ENCODE peak calls at places on chromosomes 3 and 15, in nine cellular contexts. A, Z, R, W, G, U, E, H and N are unnamed samples. For H3K4me1, the result is how much of the 10 kb centered on the place peaks cover.

GRCh38 chr3:117399311-117400068 is 689.9 kb downstream of the TUSC7 start:
- DNase-seq in A (no peak), Z (no peak), R (no peak), W (peak), G (no peak), U (no peak), E (no peak), H (no peak), N (no peak)

GRCh38 chr15:51341366-51342248 is at the start of gene GLDN:
- DNase-seq in A (no peak), Z (peak), R (no peak), W (peak), G (peak), U (peak), E (no peak), H (no peak), N (peak)

GRCh38 chr3:31999902-32000439 is 18.4 kb downstream of the ZNF860 start:
- DNase-seq in A (no peak), Z (no peak), R (peak), W (no peak), G (no peak), U (no peak), E (no peak), H (no peak), N (no peak)

GRCh38 chr15:66841953-66842681 is 140.1 kb downstream of the SMAD6 start:
- DNase-seq in A (peak), Z (peak), R (no peak), W (peak), G (peak), U (peak), E (peak), H (no peak), N (peak)

GRCh38 chr3:171186817-171187216 is 160.3 kb upstream of the SLC2A2 start:
- DNase-seq in A (no peak), Z (no peak), R (no peak), W (no peak), G (no peak), U (no peak), E (no peak), H (no peak), N (no peak)

GRCh38 chr3:101722394-101723173 is 1.8 kb upstream of the CEP97 start:
- DNase-seq in A (no peak), Z (no peak), R (peak), W (no peak), G (no peak), U (no peak), E (no peak), H (peak), N (no peak)

GRCh38 chr15:101359365-101359947 is 64.4 kb upstream of the SNRPA1 start:
- DNase-seq in A (peak), Z (no peak), R (no peak), W (no peak), G (no peak), U (peak), E (no peak), H (peak), N (no peak)

GRCh38 chr15:73575636-73576247 is 57.4 kb downstream of the NPTN start:
- DNase-seq in A (no peak), Z (no peak), R (no peak), W (no peak), G (no peak), U (peak), E (no peak), H (no peak), N (no peak)

GRCh38 chr3:77530870-77531269 is 491.0 kb downstream of the ROBO2 start:
- DNase-seq in A (no peak), Z (no peak), R (no peak), W (no peak), G (no peak), U (no peak), E (no peak), H (no peak), N (no peak)

GRCh38 chr3:31546152-31546551 is 13.4 kb downstream of the STT3B start:
- DNase-seq in A (no peak), Z (no peak), R (no peak), W (peak), G (no peak), U (peak), E (no peak), H (no peak), N (no peak)

GRCh38 chr15:96356494-96357455 is 26.3 kb downstream of the NR2F2 start:
- DNase-seq in A (peak), Z (peak), R (no peak), W (peak), G (peak), U (peak), E (peak), H (peak), N (peak)

GRCh38 chr15:48394172-48394571 is 62.9 kb downstream of the DUT start:
- DNase-seq in A (no peak), Z (no peak), R (no peak), W (no peak), G (no peak), U (no peak), E (no peak), H (no peak), N (no peak)

GRCh38 chr15:58065011-58065444 is 483 bp downstream of the ALDH1A2 start:
- DNase-seq in A (no peak), Z (no peak), R (no peak), W (peak), G (no peak), U (no peak), E (no peak), H (no peak), N (peak)

GRCh38 chr3:53100818-53101466 is 29.3 kb downstream of the RFT1 start:
- DNase-seq in A (no peak), Z (no peak), R (no peak), W (no peak), G (no peak), U (no peak), E (no peak), H (no peak), N (peak)

GRCh38 chr3:115913069-115913686 is 289.9 kb downstream of the GAP43 start:
- DNase-seq in A (peak), Z (no peak), R (no peak), W (no peak), G (no peak), U (no peak), E (no peak), H (no peak), N (no peak)

GRCh38 chr3:157127831-157128767 is 31.8 kb downstream of the CCNL1 start:
- DNase-seq in A (peak), Z (peak), R (no peak), W (no peak), G (peak), U (peak), E (peak), H (peak), N (peak)

GRCh38 chr15:40793216-40793989 is 13.5 kb upstream of the ZFYVE19 start:
- DNase-seq in A (peak), Z (peak), R (no peak), W (no peak), G (peak), U (peak), E (peak), H (no peak), N (peak)

GRCh38 chr3:48990636-48991421 is 788 bp downstream of the P4HTM start:
- DNase-seq in A (peak), Z (peak), R (peak), W (peak), G (peak), U (no peak), E (no peak), H (peak), N (peak)

GRCh38 chr15:38255690-38256089 is 3.1 kb downstream of the SPRED1 start:
- DNase-seq in A (no peak), Z (no peak), R (no peak), W (no peak), G (no peak), U (no peak), E (no peak), H (no peak), N (no peak)

GRCh38 chr3:135980343-135980742 is 14.8 kb downstream of the PPP2R3A start:
- DNase-seq in A (no peak), Z (no peak), R (no peak), W (no peak), G (no peak), U (no peak), E (no peak), H (no peak), N (no peak)

GRCh38 chr3:169034401-169034800 is 629.1 kb downstream of the MECOM start:
- DNase-seq in A (no peak), Z (no peak), R (no peak), W (no peak), G (no peak), U (peak), E (no peak), H (no peak), N (no peak)

GRCh38 chr3:174325834-174326705 is 533.1 kb upstream of the NAALADL2 start:
- DNase-seq in A (no peak), Z (no peak), R (no peak), W (no peak), G (no peak), U (no peak), E (no peak), H (no peak), N (no peak)

GRCh38 chr3:171301002-171301401 is 159.2 kb downstream of the TNIK start:
- DNase-seq in A (no peak), Z (no peak), R (no peak), W (no peak), G (no peak), U (no peak), E (no peak), H (no peak), N (no peak)

GRCh38 chr3:46283851-46284450 is 41.7 kb downstream of the CCR3 start:
- DNase-seq in A (no peak), Z (no peak), R (no peak), W (no peak), G (no peak), U (no peak), E (no peak), H (no peak), N (no peak)

GRCh38 chr3:153970735-153971347 is 150.3 kb upstream of the ARHGEF26 start:
- DNase-seq in A (peak), Z (no peak), R (peak), W (no peak), G (peak), U (no peak), E (peak), H (peak), N (no peak)

GRCh38 chr15:35481992-35482391 is 64.0 kb downstream of the DPH6 start:
- DNase-seq in A (peak), Z (peak), R (no peak), W (no peak), G (peak), U (peak), E (peak), H (no peak), N (peak)

GRCh38 chr15:90394074-90394473 is 6.0 kb downstream of the IQGAP1 start:
- DNase-seq in A (no peak), Z (no peak), R (no peak), W (no peak), G (no peak), U (no peak), E (no peak), H (no peak), N (no peak)
- H3K4me1 ChIP-seq in A (under half), Z (under half), R (under half), W (under half), G (under half), U (under half), E (under half), H (under half), N (under half)

GRCh38 chr15:77632760-77633133 is at the start of gene LINGO1:
- DNase-seq in A (peak), Z (no peak), R (no peak), W (peak), G (peak), U (no peak), E (no peak), H (no peak), N (peak)

GRCh38 chr15:77631790-77632551 is 741 bp downstream of the LINGO1 start:
- DNase-seq in A (no peak), Z (no peak), R (no peak), W (peak), G (peak), U (no peak), E (no peak), H (no peak), N (peak)

GRCh38 chr15:77630064-77630463 is 2.6 kb downstream of the LINGO1 start:
- DNase-seq in A (no peak), Z (no peak), R (no peak), W (no peak), G (no peak), U (no peak), E (no peak), H (no peak), N (no peak)

GRCh38 chr15:77629070-77630030 is 3.4 kb downstream of the LINGO1 start:
- DNase-seq in A (no peak), Z (no peak), R (no peak), W (no peak), G (no peak), U (no peak), E (no peak), H (no peak), N (no peak)

DNA sequence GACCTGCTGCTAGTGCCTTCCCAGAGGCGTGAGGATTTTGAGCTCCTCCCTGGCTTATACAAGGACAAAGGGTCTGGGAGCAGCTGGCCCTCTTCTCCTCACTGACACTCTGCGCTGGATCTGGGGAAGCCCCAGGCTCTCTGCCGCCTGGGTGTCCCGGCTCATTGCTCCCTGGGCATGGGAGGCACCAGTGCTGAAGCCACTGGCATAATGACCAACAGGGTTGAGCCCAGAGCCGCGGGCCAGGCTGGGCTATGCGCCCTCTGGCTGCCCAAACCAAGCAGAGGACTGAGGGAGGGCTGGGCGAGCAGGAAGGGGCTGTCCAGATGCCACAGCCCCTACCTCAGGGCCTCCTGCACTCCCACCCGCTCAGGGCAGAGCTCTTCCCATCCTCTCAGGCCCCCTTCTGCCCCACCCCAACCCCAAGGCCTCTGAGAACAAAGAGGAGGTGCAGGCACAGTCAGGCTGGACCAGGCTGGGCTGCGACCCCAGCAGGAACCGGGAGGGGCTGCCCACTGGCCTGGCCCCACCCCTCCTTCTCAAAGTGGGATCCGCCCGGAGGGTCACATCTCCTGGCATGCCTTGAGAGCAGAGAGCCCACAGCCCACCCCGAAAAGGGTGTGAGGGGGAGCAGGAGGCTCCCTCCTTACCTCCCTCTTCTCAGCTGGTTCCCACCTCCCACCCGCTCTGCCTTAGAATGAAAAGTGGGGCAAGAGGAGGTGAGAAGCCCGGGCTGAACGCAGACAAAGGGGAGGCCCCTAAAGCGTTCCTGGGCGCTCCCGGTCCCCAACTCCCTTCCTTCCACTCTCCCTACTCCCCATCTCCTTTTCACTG is 1.5 kb downstream of the LINGO1 start:
- DNase-seq in A (no peak), Z (peak), R (no peak), W (peak), G (peak), U (no peak), E (no peak), H (no peak), N (no peak)
- TF ChIP-seq CTCF in A (peak), Z (no peak), R (no peak), W (peak), G (peak), U (no peak), E (no peak), H (no peak), N (peak)

GRCh38 chr3:181998828-181999227 is 287.1 kb downstream of the SOX2 start:
- DNase-seq in A (no peak), Z (no peak), R (no peak), W (peak), G (no peak), U (no peak), E (no peak), H (no peak), N (no peak)
- H3K4me2 ChIP-seq in A (no peak), Z (no peak), R (peak), W (peak), G (no peak), U (no peak), E (no peak), H (no peak), N (no peak)

GRCh38 chr3:193040836-193041672 is 123.4 kb upstream of the MB21D2 start:
- DNase-seq in A (peak), Z (no peak), R (peak), W (peak), G (peak), U (peak), E (peak), H (peak), N (peak)

GRCh38 chr3:193033381-193033780 is 115.7 kb upstream of the MB21D2 start:
- DNase-seq in A (no peak), Z (no peak), R (no peak), W (no peak), G (no peak), U (no peak), E (no peak), H (no peak), N (no peak)

GRCh38 chr3:193039058-193039457 is 121.4 kb upstream of the MB21D2 start:
- DNase-seq in A (no peak), Z (no peak), R (no peak), W (no peak), G (no peak), U (no peak), E (no peak), H (no peak), N (no peak)
- H3K4me1 ChIP-seq in A (under half), Z (under half), R (under half), W (under half), G (under half), U (under half), E (under half), H (under half), N (under half)

GRCh38 chr3:161409069-161409468 is 37.8 kb upstream of the SPTSSB start:
- DNase-seq in A (peak), Z (peak), R (peak), W (peak), G (peak), U (peak), E (peak), H (peak), N (peak)
- TF ChIP-seq CTCF in A (peak), Z (peak), R (peak), W (peak), G (peak), U (peak), E (peak), H (peak), N (peak)

GRCh38 chr3:51386159-51386851 is 1.2 kb downstream of the MANF start:
- DNase-seq in A (no peak), Z (no peak), R (peak), W (no peak), G (no peak), U (no peak), E (no peak), H (peak), N (no peak)
- H3K4me2 ChIP-seq in A (peak), Z (peak), R (peak), W (peak), G (peak), U (peak), E (peak), H (peak), N (peak)